ENCODE peak calls at places on chromosomes 4 and X, in seven cellular contexts. One of them, this sample, is unnamed. For H3K36me3 and H3K4me1, the result is how much of the 10 kb centered on the place peaks cover.

GRCh38 chr4:158065176-158065575 is 107.6 kb downstream of the GASK1B start:
- DNase-seq in thoracic aorta: no peak
- DNase-seq in breast epithelium: no peak
- DNase-seq in CD8-positive, alpha-beta T cell: no peak
- DNase-seq in Peyer's patch: no peak
- DNase-seq in tibial nerve: no peak
- DNase-seq in transverse colon: no peak
- DNase-seq in this sample: no peak

GRCh38 chrX:44244008-44244407 is 99.5 kb downstream of the EFHC2 start:
- DNase-seq in breast epithelium: no peak
- DNase-seq in Peyer's patch: no peak
- DNase-seq in transverse colon: no peak
- DNase-seq in tibial nerve: peak
- DNase-seq in thoracic aorta: no peak
- DNase-seq in CD8-positive, alpha-beta T cell: no peak
- DNase-seq in this sample: peak

GRCh38 chrX:112642349-112642748 is 37.4 kb downstream of the LHFPL1 start:
- DNase-seq in Peyer's patch: no peak
- DNase-seq in tibial nerve: peak
- DNase-seq in CD8-positive, alpha-beta T cell: peak
- DNase-seq in breast epithelium: no peak
- DNase-seq in transverse colon: peak
- DNase-seq in thoracic aorta: no peak
- DNase-seq in this sample: peak

GRCh38 chrX:132146456-132146855 is 18.6 kb upstream of the FRMD7 start:
- DNase-seq in tibial nerve: no peak
- DNase-seq in transverse colon: no peak
- DNase-seq in breast epithelium: no peak
- DNase-seq in Peyer's patch: no peak
- DNase-seq in thoracic aorta: no peak
- DNase-seq in CD8-positive, alpha-beta T cell: no peak
- DNase-seq in this sample: no peak

GRCh38 chr4:151638295-151638858 is 122.4 kb downstream of the GATB start:
- DNase-seq in tibial nerve: no peak
- DNase-seq in Peyer's patch: no peak
- DNase-seq in thoracic aorta: no peak
- DNase-seq in CD8-positive, alpha-beta T cell: no peak
- DNase-seq in breast epithelium: no peak
- DNase-seq in transverse colon: no peak
- DNase-seq in this sample: no peak

GRCh38 chrX:147850875-147851274 is 60.8 kb upstream of the FMR1 start:
- DNase-seq in Peyer's patch: no peak
- DNase-seq in thoracic aorta: no peak
- DNase-seq in CD8-positive, alpha-beta T cell: no peak
- DNase-seq in breast epithelium: no peak
- DNase-seq in tibial nerve: no peak
- DNase-seq in transverse colon: no peak
- DNase-seq in this sample: no peak

GRCh38 chr4:52096048-52096447 is 44.9 kb downstream of the SPATA18 start:
- DNase-seq in CD8-positive, alpha-beta T cell: no peak
- DNase-seq in transverse colon: no peak
- DNase-seq in tibial nerve: no peak
- DNase-seq in Peyer's patch: no peak
- DNase-seq in breast epithelium: no peak
- DNase-seq in thoracic aorta: no peak
- DNase-seq in this sample: no peak

GRCh38 chr4:145069361-145069760 is 28.6 kb downstream of the ANAPC10 start:
- DNase-seq in tibial nerve: no peak
- DNase-seq in breast epithelium: no peak
- DNase-seq in transverse colon: no peak
- DNase-seq in thoracic aorta: no peak
- DNase-seq in CD8-positive, alpha-beta T cell: no peak
- DNase-seq in Peyer's patch: no peak
- DNase-seq in this sample: no peak

GRCh38 chr4:154124539-154125255 is 335.8 kb upstream of the SFRP2 start:
- DNase-seq in transverse colon: no peak
- DNase-seq in CD8-positive, alpha-beta T cell: no peak
- DNase-seq in thoracic aorta: no peak
- DNase-seq in breast epithelium: no peak
- DNase-seq in Peyer's patch: no peak
- DNase-seq in tibial nerve: no peak
- DNase-seq in this sample: no peak

GRCh38 chr4:2135083-2135482 is 76.0 kb downstream of the NAT8L start:
- DNase-seq in transverse colon: peak
- DNase-seq in breast epithelium: no peak
- DNase-seq in thoracic aorta: no peak
- DNase-seq in Peyer's patch: no peak
- DNase-seq in CD8-positive, alpha-beta T cell: peak
- DNase-seq in tibial nerve: no peak
- DNase-seq in this sample: peak

GRCh38 chrX:793216-793770 is 162.7 kb downstream of the SHOX start:
- DNase-seq in breast epithelium: no peak
- DNase-seq in thoracic aorta: no peak
- DNase-seq in CD8-positive, alpha-beta T cell: no peak
- DNase-seq in tibial nerve: no peak
- DNase-seq in transverse colon: no peak
- DNase-seq in Peyer's patch: no peak
- DNase-seq in this sample: no peak

GRCh38 chrX:47573334-47574095 is 8.7 kb upstream of the TIMP1 start:
- DNase-seq in thoracic aorta: no peak
- DNase-seq in breast epithelium: no peak
- DNase-seq in Peyer's patch: no peak
- DNase-seq in transverse colon: peak
- DNase-seq in tibial nerve: peak
- DNase-seq in CD8-positive, alpha-beta T cell: no peak
- DNase-seq in this sample: no peak

GRCh38 chrX:98380106-98380505 is 1496.4 kb downstream of the RPA4 start:
- DNase-seq in Peyer's patch: no peak
- DNase-seq in CD8-positive, alpha-beta T cell: no peak
- DNase-seq in tibial nerve: no peak
- DNase-seq in thoracic aorta: no peak
- DNase-seq in breast epithelium: no peak
- DNase-seq in transverse colon: no peak
- DNase-seq in this sample: no peak

GRCh38 chr4:143085224-143085623 is 99.5 kb upstream of the USP38 start:
- DNase-seq in thoracic aorta: no peak
- DNase-seq in breast epithelium: no peak
- DNase-seq in transverse colon: no peak
- DNase-seq in Peyer's patch: no peak
- DNase-seq in CD8-positive, alpha-beta T cell: no peak
- DNase-seq in tibial nerve: no peak
- DNase-seq in this sample: no peak

GRCh38 chr4:94413085-94413685 is 38.6 kb upstream of the PDLIM5 start:
- DNase-seq in transverse colon: no peak
- DNase-seq in tibial nerve: no peak
- DNase-seq in Peyer's patch: no peak
- DNase-seq in CD8-positive, alpha-beta T cell: no peak
- DNase-seq in breast epithelium: no peak
- DNase-seq in thoracic aorta: no peak
- DNase-seq in this sample: no peak

GRCh38 chr4:60482921-60483351 is 717.2 kb upstream of the ADGRL3 start:
- DNase-seq in CD8-positive, alpha-beta T cell: no peak
- DNase-seq in thoracic aorta: no peak
- DNase-seq in transverse colon: no peak
- DNase-seq in breast epithelium: no peak
- DNase-seq in Peyer's patch: no peak
- DNase-seq in tibial nerve: no peak
- DNase-seq in this sample: no peak

GRCh38 chr4:85420831-85421230 is 54.1 kb upstream of the ARHGAP24 start:
- DNase-seq in tibial nerve: no peak
- DNase-seq in CD8-positive, alpha-beta T cell: no peak
- DNase-seq in Peyer's patch: peak
- DNase-seq in breast epithelium: no peak
- DNase-seq in thoracic aorta: no peak
- DNase-seq in transverse colon: no peak
- DNase-seq in this sample: no peak

GRCh38 chr4:650461-650860 is 23.6 kb downstream of the ATP5ME start:
- DNase-seq in tibial nerve: no peak
- DNase-seq in thoracic aorta: no peak
- DNase-seq in CD8-positive, alpha-beta T cell: no peak
- DNase-seq in breast epithelium: no peak
- DNase-seq in Peyer's patch: no peak
- DNase-seq in transverse colon: no peak
- DNase-seq in this sample: no peak

GRCh38 chrX:19177710-19178109 is 55.4 kb upstream of the ADGRG2 start:
- DNase-seq in Peyer's patch: no peak
- DNase-seq in thoracic aorta: no peak
- DNase-seq in breast epithelium: no peak
- DNase-seq in transverse colon: no peak
- DNase-seq in tibial nerve: no peak
- DNase-seq in CD8-positive, alpha-beta T cell: no peak
- DNase-seq in this sample: peak

GRCh38 chr4:47217884-47218283 is 186.5 kb downstream of the GABRB1 start:
- DNase-seq in Peyer's patch: no peak
- DNase-seq in breast epithelium: no peak
- DNase-seq in tibial nerve: no peak
- DNase-seq in thoracic aorta: no peak
- DNase-seq in transverse colon: no peak
- DNase-seq in CD8-positive, alpha-beta T cell: no peak
- DNase-seq in this sample: no peak
- H3K36me3 ChIP-seq in Peyer's patch: under half
- H3K36me3 ChIP-seq in breast epithelium: under half
- H3K36me3 ChIP-seq in tibial nerve: under half
- H3K36me3 ChIP-seq in thoracic aorta: under half
- H3K36me3 ChIP-seq in transverse colon: under half
- H3K36me3 ChIP-seq in CD8-positive, alpha-beta T cell: under half
- H3K36me3 ChIP-seq in this sample: under half

DNA sequence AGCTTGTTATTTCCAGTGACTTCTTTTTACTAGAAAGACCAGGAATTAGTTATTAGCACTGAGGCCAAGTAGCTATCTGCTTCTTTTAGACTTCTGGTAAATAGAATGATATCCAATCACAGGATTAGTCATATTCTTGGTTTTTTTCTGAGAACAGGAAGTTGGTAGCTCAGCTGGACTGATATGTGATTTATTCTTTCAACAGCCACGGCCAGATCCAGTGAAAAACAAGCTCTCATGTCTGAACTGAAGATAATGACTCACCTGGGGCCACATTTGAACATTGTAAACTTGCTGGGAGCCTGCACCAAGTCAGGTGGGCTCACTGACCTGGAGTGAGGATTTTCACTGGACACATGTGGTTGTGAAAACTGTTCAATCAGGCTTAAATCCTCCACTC is 48.6 kb downstream of the PDGFRA start:
- DNase-seq in breast epithelium: no peak
- DNase-seq in transverse colon: no peak
- DNase-seq in tibial nerve: no peak
- DNase-seq in thoracic aorta: no peak
- DNase-seq in Peyer's patch: no peak
- DNase-seq in CD8-positive, alpha-beta T cell: no peak
- DNase-seq in this sample: no peak
- H3K4me1 ChIP-seq in breast epithelium: under half
- H3K4me1 ChIP-seq in transverse colon: under half
- H3K4me1 ChIP-seq in tibial nerve: under half
- H3K4me1 ChIP-seq in thoracic aorta: under half
- H3K4me1 ChIP-seq in Peyer's patch: under half
- H3K4me1 ChIP-seq in CD8-positive, alpha-beta T cell: under half
- H3K4me1 ChIP-seq in this sample: under half

DNA sequence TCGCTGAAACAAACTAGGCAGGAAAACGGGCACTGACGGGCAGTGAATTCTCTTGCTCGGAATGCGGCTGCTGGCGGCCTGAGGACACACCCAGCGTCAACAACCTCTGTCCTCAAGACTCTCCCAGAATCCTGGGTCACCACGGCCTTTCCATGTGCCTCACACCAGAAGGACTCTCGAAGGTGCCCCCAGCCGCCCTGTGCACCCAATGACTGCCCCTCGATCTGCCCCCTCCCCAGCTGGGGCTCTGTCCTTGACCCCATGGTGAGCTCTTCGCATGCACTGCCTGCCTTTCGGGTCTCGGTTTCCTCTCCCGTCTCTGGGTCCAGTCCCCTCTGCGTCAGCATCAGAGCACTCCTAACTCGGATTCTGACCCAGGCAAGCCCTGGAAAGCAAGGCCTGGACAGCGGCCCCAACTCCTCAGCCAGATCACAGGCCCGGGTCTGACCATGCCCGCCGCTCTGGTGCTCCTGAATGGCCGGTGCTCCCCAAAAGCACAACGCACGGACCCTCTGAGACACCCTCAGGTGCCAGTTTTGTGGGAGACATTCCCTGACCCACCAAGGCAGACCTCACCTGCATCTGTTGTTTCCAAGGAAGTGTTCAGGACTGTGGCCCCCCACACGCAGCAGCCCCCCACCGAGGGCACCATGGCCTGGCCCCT is 56.0 kb downstream of the ACOX3 start:
- DNase-seq in thoracic aorta: no peak
- DNase-seq in CD8-positive, alpha-beta T cell: no peak
- DNase-seq in transverse colon: no peak
- DNase-seq in tibial nerve: no peak
- DNase-seq in Peyer's patch: no peak
- DNase-seq in breast epithelium: no peak
- DNase-seq in this sample: no peak
- H3K36me3 ChIP-seq in thoracic aorta: half or more
- H3K36me3 ChIP-seq in CD8-positive, alpha-beta T cell: under half
- H3K36me3 ChIP-seq in transverse colon: under half
- H3K36me3 ChIP-seq in tibial nerve: under half
- H3K36me3 ChIP-seq in Peyer's patch: under half
- H3K36me3 ChIP-seq in breast epithelium: under half
- H3K36me3 ChIP-seq in this sample: under half

DNA sequence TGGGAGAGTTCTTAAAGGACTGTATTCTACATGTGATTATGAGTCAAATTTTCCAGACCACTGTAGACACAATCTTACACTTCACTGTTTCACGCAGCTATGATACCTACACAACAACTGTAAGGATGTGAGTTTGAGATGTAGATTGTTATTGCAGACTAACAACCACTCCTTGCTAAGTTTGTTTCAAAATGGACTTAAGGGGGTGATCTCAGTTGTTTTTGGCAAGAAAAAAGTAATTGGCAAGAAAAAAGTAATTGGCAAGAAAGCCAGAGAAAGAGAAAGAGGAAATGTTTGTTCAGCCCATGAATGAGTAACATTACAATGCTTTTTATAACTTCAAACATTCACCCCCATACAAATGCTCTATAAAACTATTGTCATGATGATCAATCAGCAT is 466.4 kb downstream of the DMD start:
- DNase-seq in tibial nerve: no peak
- DNase-seq in thoracic aorta: no peak
- DNase-seq in Peyer's patch: no peak
- DNase-seq in transverse colon: no peak
- DNase-seq in CD8-positive, alpha-beta T cell: no peak
- DNase-seq in breast epithelium: no peak
- DNase-seq in this sample: no peak
- H3K4me1 ChIP-seq in tibial nerve: under half
- H3K4me1 ChIP-seq in thoracic aorta: under half
- H3K4me1 ChIP-seq in Peyer's patch: under half
- H3K4me1 ChIP-seq in transverse colon: under half
- H3K4me1 ChIP-seq in CD8-positive, alpha-beta T cell: under half
- H3K4me1 ChIP-seq in breast epithelium: under half
- H3K4me1 ChIP-seq in this sample: under half

GRCh38 chr4:184421558-184422155 is 52.7 kb downstream of the IRF2 start:
- DNase-seq in CD8-positive, alpha-beta T cell: no peak
- DNase-seq in Peyer's patch: peak
- DNase-seq in tibial nerve: no peak
- DNase-seq in thoracic aorta: no peak
- DNase-seq in breast epithelium: no peak
- DNase-seq in transverse colon: no peak
- DNase-seq in this sample: no peak
- H3K36me3 ChIP-seq in CD8-positive, alpha-beta T cell: under half
- H3K36me3 ChIP-seq in Peyer's patch: under half
- H3K36me3 ChIP-seq in tibial nerve: under half
- H3K36me3 ChIP-seq in thoracic aorta: under half
- H3K36me3 ChIP-seq in breast epithelium: under half
- H3K36me3 ChIP-seq in transverse colon: under half
- H3K36me3 ChIP-seq in this sample: under half

GRCh38 chr4:187179086-187180070 is 455.7 kb upstream of the FAT1 start:
- DNase-seq in CD8-positive, alpha-beta T cell: no peak
- DNase-seq in breast epithelium: no peak
- DNase-seq in tibial nerve: no peak
- DNase-seq in thoracic aorta: no peak
- DNase-seq in transverse colon: no peak
- DNase-seq in Peyer's patch: no peak
- DNase-seq in this sample: no peak
- H3K4me1 ChIP-seq in CD8-positive, alpha-beta T cell: under half
- H3K4me1 ChIP-seq in breast epithelium: under half
- H3K4me1 ChIP-seq in tibial nerve: under half
- H3K4me1 ChIP-seq in thoracic aorta: under half
- H3K4me1 ChIP-seq in transverse colon: under half
- H3K4me1 ChIP-seq in Peyer's patch: under half
- H3K4me1 ChIP-seq in this sample: under half

This sample was measured in naive thymus-derived CD4-positive, alpha-beta T cell.